ENCODE peak calls at places on chromosomes 2 and 18, in four cellular contexts. W is H1, V is GM12878, J is K562. D is an unnamed sample. For H3K4me1, the result is how much of the 10 kb centered on the place peaks cover.

GRCh38 chr2:118973542-118973951 is 31.6 kb downstream of the MARCO start:
- DNase-seq in W (peak), V (no peak), J (no peak), D (no peak)

GRCh38 chr2:98445708-98446577 is 1.3 kb downstream of the INPP4A start:
- DNase-seq in W (no peak), V (no peak), J (peak), D (peak)

GRCh38 chr2:66850406-66850805 is 415.5 kb downstream of the MEIS1 start:
- DNase-seq in W (no peak), V (no peak), J (no peak), D (no peak)

GRCh38 chr2:85496481-85496880 is 42.5 kb upstream of the MAT2A start:
- DNase-seq in W (no peak), V (no peak), J (no peak), D (no peak)

GRCh38 chr2:182522428-182522896 is 95.6 kb upstream of the PDE1A start:
- DNase-seq in W (no peak), V (no peak), J (no peak), D (no peak)

GRCh38 chr2:224098473-224098872 is 59.4 kb upstream of the SERPINE2 start:
- DNase-seq in W (no peak), V (no peak), J (no peak), D (no peak)

GRCh38 chr2:10404324-10405143 is 43.6 kb downstream of the ODC1 start:
- DNase-seq in W (no peak), V (no peak), J (no peak), D (peak)

GRCh38 chr18:35127201-35127600 is 86.0 kb downstream of the MAPRE2 start:
- DNase-seq in W (no peak), V (no peak), J (peak), D (no peak)

GRCh38 chr18:8982416-8983183 is 119.9 kb upstream of the NDUFV2 start:
- DNase-seq in W (no peak), V (no peak), J (peak), D (peak)

GRCh38 chr2:3575534-3576324 is 669 bp downstream of the RPS7 start:
- DNase-seq in W (no peak), V (no peak), J (peak), D (peak)

GRCh38 chr2:141994066-141994465 is 136.8 kb downstream of the LRP1B start:
- DNase-seq in W (no peak), V (no peak), J (no peak), D (no peak)

GRCh38 chr2:25207078-25207545 is 38.7 kb upstream of the POMC start:
- DNase-seq in W (peak), V (no peak), J (no peak), D (no peak)

DNA sequence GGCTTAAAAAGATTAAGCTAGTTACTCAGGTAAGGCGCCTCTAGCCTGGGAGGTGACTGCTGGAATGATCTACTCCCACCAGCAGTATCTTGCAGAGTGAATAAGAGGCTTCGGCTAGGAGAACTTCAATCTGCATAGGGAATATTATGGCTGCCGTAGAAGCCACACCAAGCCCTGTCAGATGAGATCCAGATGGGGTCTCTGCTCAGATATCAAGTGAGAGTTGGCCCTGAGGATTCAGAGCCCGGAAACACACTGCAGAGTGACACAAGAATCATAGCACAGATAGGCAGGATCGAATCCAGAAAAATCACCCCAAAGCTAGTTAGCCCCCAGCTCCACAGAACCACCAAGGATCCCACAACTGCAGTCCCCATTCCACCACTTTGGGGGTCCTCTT is 21.5 kb upstream of the PKDCC start:
- DNase-seq in W (no peak), V (no peak), J (no peak), D (peak)
- H3K4me1 ChIP-seq in W (under half), V (under half), J (under half), D (under half)

DNA sequence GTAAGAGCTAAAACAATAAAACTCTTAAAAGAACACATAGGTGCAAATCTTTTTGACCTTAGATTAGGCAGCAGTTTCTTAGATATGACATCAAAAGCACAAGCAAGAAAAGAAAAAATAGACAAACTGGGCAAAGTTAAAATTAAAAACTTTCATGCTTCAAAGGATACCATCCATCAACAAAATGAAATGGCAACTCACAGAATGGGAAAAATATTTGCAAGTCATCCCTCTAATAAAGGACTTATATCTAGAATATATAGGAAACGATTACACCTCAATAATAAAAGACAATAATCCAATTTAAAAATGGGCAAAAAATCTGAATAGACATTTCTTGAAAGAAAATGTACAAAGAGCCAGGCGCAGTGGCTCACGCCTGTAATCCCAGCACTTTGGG is 29.5 kb upstream of the ALMS1 start:
- DNase-seq in W (no peak), V (no peak), J (no peak), D (no peak)
- TF ChIP-seq NRF1 in W (no peak), V (no peak), J (no peak), D (no peak)

GRCh38 chr2:237374284-237375060 is 39.5 kb downstream of the COL6A3 start:
- DNase-seq in W (no peak), V (no peak), J (no peak), D (no peak)
- H3K4me1 ChIP-seq in W (under half), V (under half), J (under half), D (under half)

GRCh38 chr2:60552096-60552850 is 1.2 kb downstream of the BCL11A start:
- DNase-seq in W (peak), V (no peak), J (no peak), D (peak)
- TF ChIP-seq NRF1 in W (no peak), V (no peak), J (no peak), D (no peak)

GRCh38 chr18:13606589-13607254 is 119.6 kb downstream of the FAM210A start:
- DNase-seq in W (no peak), V (no peak), J (no peak), D (no peak)
- H3K4me1 ChIP-seq in W (under half), V (under half), J (under half), D (under half)

GRCh38 chr2:68726100-68726499 is 8.5 kb upstream of the ARHGAP25 start:
- DNase-seq in W (no peak), V (no peak), J (no peak), D (no peak)

GRCh38 chr2:68719912-68720311 is 14.7 kb upstream of the ARHGAP25 start:
- DNase-seq in W (no peak), V (no peak), J (no peak), D (no peak)

GRCh38 chr2:68721482-68722071 is 13.0 kb upstream of the ARHGAP25 start:
- DNase-seq in W (no peak), V (no peak), J (no peak), D (no peak)

GRCh38 chr2:68720665-68721064 is 13.9 kb upstream of the ARHGAP25 start:
- DNase-seq in W (no peak), V (no peak), J (no peak), D (no peak)

DNA sequence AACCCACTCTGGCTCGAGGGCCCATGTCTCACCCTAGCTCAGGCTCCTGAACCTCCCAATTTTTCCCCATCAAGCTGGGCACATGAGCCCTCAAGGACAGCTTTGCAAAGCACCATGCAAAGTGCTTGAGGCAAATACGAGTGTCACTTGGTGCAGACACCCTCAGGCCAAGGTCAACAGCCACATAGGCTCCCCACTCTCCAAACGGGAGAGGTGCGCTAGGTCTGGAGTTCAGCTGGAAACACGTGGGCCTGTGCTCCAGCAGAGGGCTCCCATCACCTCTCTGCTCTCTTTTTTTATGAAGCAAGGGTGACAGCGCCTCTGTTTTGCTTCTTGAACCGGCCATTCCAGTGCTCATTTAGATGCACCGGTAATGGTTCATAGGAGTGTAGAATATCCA is 11.9 kb upstream of the ARHGAP25 start:
- DNase-seq in W (no peak), V (no peak), J (peak), D (no peak)
- TF ChIP-seq NRF1 in W (no peak), V (no peak), J (no peak), D (no peak)

DNA sequence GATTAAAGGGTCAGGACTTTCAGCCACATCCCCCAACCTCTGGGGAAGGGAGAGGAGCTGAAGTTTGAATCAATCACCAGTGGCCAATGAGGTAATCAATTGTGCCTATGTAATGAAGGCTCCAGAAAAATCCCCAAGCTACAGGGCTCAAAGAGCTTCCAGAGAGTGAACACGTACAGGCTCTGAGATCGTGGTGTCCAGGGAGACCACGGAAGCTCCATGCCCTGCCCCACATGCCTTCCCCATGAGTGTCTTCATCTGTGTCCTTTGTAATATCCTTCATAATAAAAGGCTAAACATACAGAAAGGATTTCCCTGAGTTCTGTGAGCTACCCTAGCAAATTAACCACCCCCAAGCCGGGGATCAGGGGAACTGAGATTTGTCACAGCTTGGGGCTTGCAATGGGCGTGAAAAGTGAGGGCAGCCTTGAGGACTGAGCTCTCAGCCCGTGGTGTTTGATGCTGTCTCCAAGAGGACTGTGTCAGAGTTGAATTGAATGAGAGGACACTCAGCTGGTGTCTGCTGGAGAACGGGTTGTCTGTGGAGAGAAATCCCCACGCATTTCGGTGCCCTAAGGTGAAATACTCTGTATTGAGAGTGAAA is 25.5 kb upstream of the TUBB6 start:
- DNase-seq in W (no peak), V (no peak), J (no peak), D (no peak)
- H3K4me1 ChIP-seq in W (under half), V (under half), J (under half), D (under half)